ENCODE peak calls at places on chromosomes 7 and 10, in eight cellular contexts. One of them, this sample, is unnamed. For H3K36me3, the result is how much of the 10 kb centered on the place peaks cover.

GRCh38 chr10:100669616-100670015 is 75.8 kb upstream of the PAX2 start:
- DNase-seq in body of pancreas: no peak
- DNase-seq in heart left ventricle: no peak
- DNase-seq in NT2/D1: no peak
- DNase-seq in CD4-positive, CD25-positive, alpha-beta regulatory T cell: no peak
- DNase-seq in PC-3: no peak
- DNase-seq in H1: no peak
- DNase-seq in tibial nerve: no peak
- DNase-seq in this sample: no peak

GRCh38 chr7:129642871-129643515 is 31.5 kb downstream of the NRF1 start:
- DNase-seq in body of pancreas: no peak
- DNase-seq in heart left ventricle: no peak
- DNase-seq in NT2/D1: no peak
- DNase-seq in CD4-positive, CD25-positive, alpha-beta regulatory T cell: no peak
- DNase-seq in PC-3: no peak
- DNase-seq in H1: no peak
- DNase-seq in tibial nerve: no peak
- DNase-seq in this sample: no peak

GRCh38 chr7:90595801-90596683 is at the start of gene CDK14:
- DNase-seq in body of pancreas: peak
- DNase-seq in heart left ventricle: peak
- DNase-seq in NT2/D1: no peak
- DNase-seq in CD4-positive, CD25-positive, alpha-beta regulatory T cell: peak
- DNase-seq in PC-3: peak
- DNase-seq in H1: no peak
- DNase-seq in tibial nerve: peak
- DNase-seq in this sample: peak

GRCh38 chr7:11188529-11189310 is 215.0 kb downstream of the PHF14 start:
- DNase-seq in body of pancreas: no peak
- DNase-seq in heart left ventricle: no peak
- DNase-seq in NT2/D1: peak
- DNase-seq in CD4-positive, CD25-positive, alpha-beta regulatory T cell: no peak
- DNase-seq in PC-3: no peak
- DNase-seq in H1: no peak
- DNase-seq in tibial nerve: no peak
- DNase-seq in this sample: no peak

GRCh38 chr10:103416436-103417147 is 20.2 kb downstream of the PDCD11 start:
- DNase-seq in body of pancreas: peak
- DNase-seq in heart left ventricle: peak
- DNase-seq in NT2/D1: peak
- DNase-seq in CD4-positive, CD25-positive, alpha-beta regulatory T cell: peak
- DNase-seq in PC-3: peak
- DNase-seq in H1: no peak
- DNase-seq in tibial nerve: peak
- DNase-seq in this sample: peak

GRCh38 chr7:2477447-2478386 is 1.5 kb upstream of the GRIFIN start:
- DNase-seq in body of pancreas: peak
- DNase-seq in heart left ventricle: peak
- DNase-seq in NT2/D1: peak
- DNase-seq in CD4-positive, CD25-positive, alpha-beta regulatory T cell: peak
- DNase-seq in PC-3: peak
- DNase-seq in H1: peak
- DNase-seq in tibial nerve: peak
- DNase-seq in this sample: peak

GRCh38 chr10:79430946-79431345 is 14.5 kb downstream of the ZCCHC24 start:
- DNase-seq in body of pancreas: peak
- DNase-seq in heart left ventricle: no peak
- DNase-seq in NT2/D1: no peak
- DNase-seq in CD4-positive, CD25-positive, alpha-beta regulatory T cell: no peak
- DNase-seq in PC-3: no peak
- DNase-seq in H1: no peak
- DNase-seq in tibial nerve: no peak
- DNase-seq in this sample: no peak

GRCh38 chr10:43259981-43260761 is 6.7 kb downstream of the RASGEF1A start:
- DNase-seq in body of pancreas: peak
- DNase-seq in heart left ventricle: peak
- DNase-seq in NT2/D1: no peak
- DNase-seq in CD4-positive, CD25-positive, alpha-beta regulatory T cell: no peak
- DNase-seq in PC-3: peak
- DNase-seq in H1: no peak
- DNase-seq in tibial nerve: no peak
- DNase-seq in this sample: no peak

GRCh38 chr10:4812952-4813351 is 13.1 kb upstream of the AKR1E2 start:
- DNase-seq in body of pancreas: no peak
- DNase-seq in heart left ventricle: no peak
- DNase-seq in NT2/D1: no peak
- DNase-seq in CD4-positive, CD25-positive, alpha-beta regulatory T cell: no peak
- DNase-seq in PC-3: peak
- DNase-seq in H1: no peak
- DNase-seq in tibial nerve: no peak
- DNase-seq in this sample: no peak

GRCh38 chr10:78575400-78575799 is 493.4 kb upstream of the ZMIZ1 start:
- DNase-seq in body of pancreas: no peak
- DNase-seq in heart left ventricle: no peak
- DNase-seq in NT2/D1: no peak
- DNase-seq in CD4-positive, CD25-positive, alpha-beta regulatory T cell: no peak
- DNase-seq in PC-3: no peak
- DNase-seq in H1: no peak
- DNase-seq in tibial nerve: no peak
- DNase-seq in this sample: no peak

GRCh38 chr7:13627455-13627854 is 362.0 kb downstream of the ETV1 start:
- DNase-seq in body of pancreas: no peak
- DNase-seq in heart left ventricle: no peak
- DNase-seq in NT2/D1: no peak
- DNase-seq in CD4-positive, CD25-positive, alpha-beta regulatory T cell: no peak
- DNase-seq in PC-3: peak
- DNase-seq in H1: no peak
- DNase-seq in tibial nerve: no peak
- DNase-seq in this sample: no peak

GRCh38 chr7:144122876-144123275 is at the start of gene OR2A14:
- DNase-seq in body of pancreas: no peak
- DNase-seq in heart left ventricle: no peak
- DNase-seq in NT2/D1: no peak
- DNase-seq in CD4-positive, CD25-positive, alpha-beta regulatory T cell: no peak
- DNase-seq in PC-3: no peak
- DNase-seq in H1: no peak
- DNase-seq in tibial nerve: no peak
- DNase-seq in this sample: no peak

GRCh38 chr10:96249264-96249663 is 22.1 kb downstream of the BLNK start:
- DNase-seq in body of pancreas: no peak
- DNase-seq in heart left ventricle: no peak
- DNase-seq in NT2/D1: no peak
- DNase-seq in CD4-positive, CD25-positive, alpha-beta regulatory T cell: no peak
- DNase-seq in PC-3: no peak
- DNase-seq in H1: no peak
- DNase-seq in tibial nerve: no peak
- DNase-seq in this sample: no peak

GRCh38 chr10:96255569-96256335 is 15.6 kb downstream of the BLNK start:
- DNase-seq in body of pancreas: no peak
- DNase-seq in heart left ventricle: no peak
- DNase-seq in NT2/D1: no peak
- DNase-seq in CD4-positive, CD25-positive, alpha-beta regulatory T cell: no peak
- DNase-seq in PC-3: no peak
- DNase-seq in H1: no peak
- DNase-seq in tibial nerve: no peak
- DNase-seq in this sample: no peak

GRCh38 chr10:96252730-96253129 is 18.6 kb downstream of the BLNK start:
- DNase-seq in body of pancreas: no peak
- DNase-seq in heart left ventricle: no peak
- DNase-seq in NT2/D1: no peak
- DNase-seq in CD4-positive, CD25-positive, alpha-beta regulatory T cell: no peak
- DNase-seq in PC-3: no peak
- DNase-seq in H1: no peak
- DNase-seq in tibial nerve: no peak
- DNase-seq in this sample: no peak

GRCh38 chr10:96254976-96255375 is 16.4 kb downstream of the BLNK start:
- DNase-seq in body of pancreas: no peak
- DNase-seq in heart left ventricle: no peak
- DNase-seq in NT2/D1: no peak
- DNase-seq in CD4-positive, CD25-positive, alpha-beta regulatory T cell: no peak
- DNase-seq in PC-3: no peak
- DNase-seq in H1: no peak
- DNase-seq in tibial nerve: no peak
- DNase-seq in this sample: no peak

GRCh38 chr10:96250349-96250748 is 21.0 kb downstream of the BLNK start:
- DNase-seq in body of pancreas: no peak
- DNase-seq in heart left ventricle: no peak
- DNase-seq in NT2/D1: no peak
- DNase-seq in CD4-positive, CD25-positive, alpha-beta regulatory T cell: no peak
- DNase-seq in PC-3: no peak
- DNase-seq in H1: no peak
- DNase-seq in tibial nerve: no peak
- DNase-seq in this sample: no peak
- H3K36me3 ChIP-seq in body of pancreas: under half
- H3K36me3 ChIP-seq in heart left ventricle: under half
- H3K36me3 ChIP-seq in NT2/D1: under half
- H3K36me3 ChIP-seq in CD4-positive, CD25-positive, alpha-beta regulatory T cell: under half
- H3K36me3 ChIP-seq in PC-3: under half
- H3K36me3 ChIP-seq in H1: under half
- H3K36me3 ChIP-seq in tibial nerve: under half
- H3K36me3 ChIP-seq in this sample: under half

DNA sequence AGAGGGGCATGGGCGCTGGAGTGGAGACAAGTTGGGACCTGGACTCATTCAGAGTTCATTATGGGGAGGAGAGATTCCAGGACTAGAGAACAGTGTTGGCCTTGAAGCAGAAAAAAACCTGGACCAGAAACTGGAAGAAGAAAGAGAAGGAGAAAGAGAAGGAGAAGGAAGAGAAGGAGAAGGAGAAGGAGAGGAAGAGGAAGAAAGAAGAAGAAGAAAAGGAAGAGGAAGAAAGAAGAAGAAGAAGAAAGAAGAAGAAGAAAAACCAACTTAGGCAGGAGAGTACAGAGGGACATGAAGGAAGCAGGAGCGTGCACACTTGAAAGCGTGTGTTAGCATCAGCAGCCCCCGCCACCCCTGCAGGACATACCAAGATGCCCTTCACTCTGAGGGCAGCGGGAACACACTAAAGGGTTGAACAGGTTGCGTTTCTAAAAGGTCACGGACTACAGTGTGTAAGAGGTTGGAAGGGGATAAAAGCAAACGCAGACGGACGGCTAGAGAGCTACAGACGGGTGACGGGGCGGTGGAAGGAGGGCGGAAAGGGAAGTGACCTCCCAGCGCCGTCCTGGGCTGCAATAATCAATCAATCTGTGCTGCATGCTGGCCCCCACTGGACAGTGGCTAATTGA is 95.3 kb downstream of the SEC61G start:
- DNase-seq in body of pancreas: no peak
- DNase-seq in heart left ventricle: no peak
- DNase-seq in NT2/D1: no peak
- DNase-seq in CD4-positive, CD25-positive, alpha-beta regulatory T cell: no peak
- DNase-seq in PC-3: no peak
- DNase-seq in H1: no peak
- DNase-seq in tibial nerve: no peak
- DNase-seq in this sample: no peak
- H3K4me3 ChIP-seq in body of pancreas: no peak
- H3K4me3 ChIP-seq in heart left ventricle: no peak
- H3K4me3 ChIP-seq in NT2/D1: peak
- H3K4me3 ChIP-seq in CD4-positive, CD25-positive, alpha-beta regulatory T cell: no peak
- H3K4me3 ChIP-seq in PC-3: peak
- H3K4me3 ChIP-seq in H1: peak
- H3K4me3 ChIP-seq in tibial nerve: peak
- H3K4me3 ChIP-seq in this sample: no peak

GRCh38 chr7:41027428-41028115 is 675.3 kb downstream of the INHBA start:
- DNase-seq in body of pancreas: no peak
- DNase-seq in heart left ventricle: no peak
- DNase-seq in NT2/D1: no peak
- DNase-seq in CD4-positive, CD25-positive, alpha-beta regulatory T cell: no peak
- DNase-seq in PC-3: peak
- DNase-seq in H1: no peak
- DNase-seq in tibial nerve: no peak
- DNase-seq in this sample: no peak
- H3K36me3 ChIP-seq in body of pancreas: under half
- H3K36me3 ChIP-seq in heart left ventricle: under half
- H3K36me3 ChIP-seq in NT2/D1: under half
- H3K36me3 ChIP-seq in CD4-positive, CD25-positive, alpha-beta regulatory T cell: under half
- H3K36me3 ChIP-seq in PC-3: under half
- H3K36me3 ChIP-seq in H1: under half
- H3K36me3 ChIP-seq in tibial nerve: under half
- H3K36me3 ChIP-seq in this sample: under half

GRCh38 chr7:30115709-30116297 is 19.0 kb upstream of the MTURN start:
- DNase-seq in body of pancreas: no peak
- DNase-seq in heart left ventricle: no peak
- DNase-seq in NT2/D1: no peak
- DNase-seq in CD4-positive, CD25-positive, alpha-beta regulatory T cell: no peak
- DNase-seq in PC-3: no peak
- DNase-seq in H1: no peak
- DNase-seq in tibial nerve: no peak
- DNase-seq in this sample: no peak
- H3K4me3 ChIP-seq in body of pancreas: no peak
- H3K4me3 ChIP-seq in heart left ventricle: no peak
- H3K4me3 ChIP-seq in NT2/D1: no peak
- H3K4me3 ChIP-seq in CD4-positive, CD25-positive, alpha-beta regulatory T cell: no peak
- H3K4me3 ChIP-seq in PC-3: no peak
- H3K4me3 ChIP-seq in H1: no peak
- H3K4me3 ChIP-seq in tibial nerve: no peak
- H3K4me3 ChIP-seq in this sample: no peak